ENCODE peak calls at places on chromosomes 2 and 18, in six cellular contexts. One of them, this sample, is unnamed.
A peak's percentile ranks its signal among the peaks of the same experiment; 100 is the strongest.

GRCh38 chr18:35730738-35731370 is 149.3 kb downstream of the GALNT1 start:
- DNase-seq in AG04450: no peak
- DNase-seq in small intestine: no peak
- DNase-seq in RWPE2: no peak
- DNase-seq in IMR-90: peak; percentile 4
- DNase-seq in psoas muscle: no peak
- DNase-seq in this sample: no peak

GRCh38 chr2:157836531-157836930 is 39.6 kb downstream of the ACVR1 start:
- DNase-seq in AG04450: no peak
- DNase-seq in small intestine: peak; percentile 87
- DNase-seq in RWPE2: no peak
- DNase-seq in IMR-90: no peak
- DNase-seq in psoas muscle: no peak
- DNase-seq in this sample: no peak

GRCh38 chr2:146952691-146953090 is 892.1 kb upstream of the ACVR2A start:
- DNase-seq in AG04450: no peak
- DNase-seq in small intestine: no peak
- DNase-seq in RWPE2: no peak
- DNase-seq in IMR-90: no peak
- DNase-seq in psoas muscle: no peak
- DNase-seq in this sample: no peak

GRCh38 chr2:85755122-85756027 is 1.6 kb downstream of the ATOH8 start:
- DNase-seq in AG04450: no peak
- DNase-seq in small intestine: no peak
- DNase-seq in RWPE2: no peak
- DNase-seq in IMR-90: peak; percentile 39
- DNase-seq in psoas muscle: peak; percentile 54
- DNase-seq in this sample: peak; percentile 75

GRCh38 chr2:239605409-239605808 is 204.6 kb upstream of the HDAC4 start:
- DNase-seq in AG04450: no peak
- DNase-seq in small intestine: no peak
- DNase-seq in RWPE2: no peak
- DNase-seq in IMR-90: no peak
- DNase-seq in psoas muscle: no peak
- DNase-seq in this sample: no peak

GRCh38 chr2:31140151-31140550 is 1.9 kb upstream of the GALNT14 start:
- DNase-seq in AG04450: no peak
- DNase-seq in small intestine: no peak
- DNase-seq in RWPE2: no peak
- DNase-seq in IMR-90: no peak
- DNase-seq in psoas muscle: no peak
- DNase-seq in this sample: no peak

GRCh38 chr18:6145645-6146308 is 250.5 kb upstream of the TMEM200C start:
- DNase-seq in AG04450: no peak
- DNase-seq in small intestine: no peak
- DNase-seq in RWPE2: no peak
- DNase-seq in IMR-90: no peak
- DNase-seq in psoas muscle: no peak
- DNase-seq in this sample: no peak

GRCh38 chr2:14633031-14633430 is 514 bp downstream of the LRATD1 start:
- DNase-seq in AG04450: no peak
- DNase-seq in small intestine: peak; percentile 75
- DNase-seq in RWPE2: no peak
- DNase-seq in IMR-90: no peak
- DNase-seq in psoas muscle: peak; percentile 47
- DNase-seq in this sample: no peak

GRCh38 chr2:221060335-221060734 is 511.8 kb downstream of the EPHA4 start:
- DNase-seq in AG04450: peak; percentile 45
- DNase-seq in small intestine: no peak
- DNase-seq in RWPE2: no peak
- DNase-seq in IMR-90: peak; percentile 78
- DNase-seq in psoas muscle: no peak
- DNase-seq in this sample: peak; percentile 21

GRCh38 chr2:44250376-44250775 is 24.9 kb upstream of the SLC3A1 start:
- DNase-seq in AG04450: no peak
- DNase-seq in small intestine: no peak
- DNase-seq in RWPE2: no peak
- DNase-seq in IMR-90: no peak
- DNase-seq in psoas muscle: no peak
- DNase-seq in this sample: no peak

GRCh38 chr18:62529597-62529996 is 6.8 kb downstream of the ZCCHC2 start:
- DNase-seq in AG04450: no peak
- DNase-seq in small intestine: no peak
- DNase-seq in RWPE2: no peak
- DNase-seq in IMR-90: no peak
- DNase-seq in psoas muscle: no peak
- DNase-seq in this sample: no peak
- H3K9me3 ChIP-seq in AG04450: no peaks in the 10 kb centered on the region
- H3K9me3 ChIP-seq in small intestine: no peaks in the 10 kb centered on the region
- H3K9me3 ChIP-seq in RWPE2: no peaks in the 10 kb centered on the region
- H3K9me3 ChIP-seq in IMR-90: no peaks in the 10 kb centered on the region
- H3K9me3 ChIP-seq in psoas muscle: no peaks in the 10 kb centered on the region
- H3K9me3 ChIP-seq in this sample: no peaks in the 10 kb centered on the region

GRCh38 chr18:76886112-76886511 is 63.8 kb downstream of the ZNF236 start:
- DNase-seq in AG04450: no peak
- DNase-seq in small intestine: no peak
- DNase-seq in RWPE2: no peak
- DNase-seq in IMR-90: no peak
- DNase-seq in psoas muscle: no peak
- DNase-seq in this sample: no peak

GRCh38 chr18:76894947-76895346 is 72.6 kb downstream of the ZNF236 start:
- DNase-seq in AG04450: no peak
- DNase-seq in small intestine: no peak
- DNase-seq in RWPE2: no peak
- DNase-seq in IMR-90: no peak
- DNase-seq in psoas muscle: no peak
- DNase-seq in this sample: no peak

GRCh38 chr18:76885011-76885410 is 62.7 kb downstream of the ZNF236 start:
- DNase-seq in AG04450: no peak
- DNase-seq in small intestine: no peak
- DNase-seq in RWPE2: no peak
- DNase-seq in IMR-90: no peak
- DNase-seq in psoas muscle: no peak
- DNase-seq in this sample: no peak

GRCh38 chr18:76892832-76893231 is 70.5 kb downstream of the ZNF236 start:
- DNase-seq in AG04450: no peak
- DNase-seq in small intestine: no peak
- DNase-seq in RWPE2: no peak
- DNase-seq in IMR-90: no peak
- DNase-seq in psoas muscle: no peak
- DNase-seq in this sample: no peak

DNA sequence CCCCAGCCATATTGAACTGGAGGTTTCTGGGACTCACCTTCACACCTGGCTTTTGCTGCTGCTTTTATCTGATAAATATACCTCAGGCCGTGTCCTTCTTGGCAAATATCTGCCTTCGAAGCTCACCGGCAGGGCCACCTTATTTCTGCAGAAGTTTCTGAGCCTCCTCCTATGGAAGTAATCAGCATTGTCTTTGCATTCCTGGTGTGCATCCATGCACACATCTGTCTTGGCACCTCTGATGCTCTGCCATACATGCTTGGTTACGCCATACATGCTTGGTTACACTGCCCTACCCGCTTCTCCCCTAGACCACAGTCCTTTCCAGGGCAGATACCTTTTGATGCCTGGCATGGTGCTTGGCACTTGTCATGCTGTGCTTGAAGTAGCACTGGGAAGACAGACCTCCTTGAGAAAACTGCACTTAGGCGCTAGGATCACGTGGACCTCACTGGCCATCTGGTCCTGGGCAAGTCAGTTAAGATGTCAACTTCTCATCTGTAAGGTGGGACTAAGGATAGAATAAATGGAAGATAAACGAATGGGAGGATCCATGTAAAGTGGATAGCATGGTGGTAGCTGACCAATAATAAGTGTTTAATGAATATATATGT is 66.8 kb downstream of the ZNF236 start:
- DNase-seq in AG04450: no peak
- DNase-seq in small intestine: no peak
- DNase-seq in RWPE2: no peak
- DNase-seq in IMR-90: no peak
- DNase-seq in psoas muscle: no peak
- DNase-seq in this sample: no peak
- H3K27me3 ChIP-seq in AG04450: no peaks in the 10 kb centered on the region
- H3K27me3 ChIP-seq in small intestine: no peaks in the 10 kb centered on the region
- H3K27me3 ChIP-seq in RWPE2: no peaks in the 10 kb centered on the region
- H3K27me3 ChIP-seq in IMR-90: no peaks in the 10 kb centered on the region
- H3K27me3 ChIP-seq in psoas muscle: no peaks in the 10 kb centered on the region
- H3K27me3 ChIP-seq in this sample: no peaks in the 10 kb centered on the region

DNA sequence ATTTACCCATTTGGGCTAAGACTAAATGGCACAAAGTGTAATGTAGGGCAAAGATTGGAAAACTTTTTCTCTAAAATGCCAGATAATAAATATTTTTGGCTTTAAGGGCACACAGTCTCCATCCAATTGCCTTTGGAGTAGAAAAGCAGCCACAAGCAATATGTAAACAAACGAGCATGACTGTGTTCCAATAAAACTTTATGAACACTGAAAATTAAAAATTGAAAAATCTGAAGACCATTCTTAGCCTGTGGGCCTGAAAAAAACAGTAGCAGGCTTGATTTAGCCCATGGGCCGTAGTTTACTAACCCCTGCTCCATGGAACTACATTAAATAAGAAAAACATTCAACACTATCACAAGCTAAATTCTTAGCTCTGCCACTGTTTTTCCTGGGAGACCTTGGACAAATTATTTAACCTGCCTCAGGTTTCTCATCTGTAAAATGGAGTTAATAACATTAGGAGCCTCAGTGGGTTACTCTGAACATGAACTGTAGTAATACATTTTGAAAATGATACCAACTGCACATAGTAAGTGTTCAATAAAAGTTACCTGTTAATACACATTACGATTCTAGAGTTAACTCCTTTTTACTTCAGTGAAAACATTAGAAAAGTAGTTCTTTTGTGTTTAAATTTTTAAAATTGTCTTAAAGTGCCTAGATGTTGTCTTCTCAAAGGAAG is 1.3 kb downstream of the IFIH1 start:
- DNase-seq in AG04450: no peak
- DNase-seq in small intestine: no peak
- DNase-seq in RWPE2: no peak
- DNase-seq in IMR-90: no peak
- DNase-seq in psoas muscle: no peak
- DNase-seq in this sample: no peak
- H3K4me3 ChIP-seq in AG04450: peak overlapping the region; percentile 74
- H3K4me3 ChIP-seq in small intestine: peak overlapping the region; percentile 90
- H3K4me3 ChIP-seq in RWPE2: peak overlapping the region; percentile 78
- H3K4me3 ChIP-seq in IMR-90: no peak overlapping the region
- H3K4me3 ChIP-seq in psoas muscle: peak overlapping the region; percentile 79
- H3K4me3 ChIP-seq in this sample: peak overlapping the region; percentile 63

DNA sequence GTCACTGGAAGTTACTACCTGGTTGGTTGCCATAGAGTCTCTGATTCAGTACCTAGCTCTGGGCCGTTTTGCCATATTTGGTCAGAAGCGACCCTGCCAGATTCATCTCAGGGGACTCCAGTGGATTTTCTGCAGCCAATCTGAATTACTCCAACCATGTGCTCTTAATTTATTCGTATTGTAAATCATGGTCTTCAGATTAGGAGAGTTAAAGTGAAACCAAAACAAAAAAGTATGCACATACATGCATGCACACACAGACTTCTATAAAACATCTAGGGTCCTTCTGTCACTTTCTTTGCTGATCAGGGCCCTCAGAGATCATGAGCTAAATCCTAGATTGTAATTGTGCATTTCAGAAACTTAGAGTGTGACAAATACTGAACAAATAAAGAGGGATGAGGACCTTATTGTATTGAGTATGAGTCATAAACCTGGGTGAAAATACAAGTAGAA is 317.4 kb upstream of the UBE2E3 start:
- DNase-seq in AG04450: no peak
- DNase-seq in small intestine: no peak
- DNase-seq in RWPE2: no peak
- DNase-seq in IMR-90: no peak
- DNase-seq in psoas muscle: no peak
- DNase-seq in this sample: no peak
- H3K9me3 ChIP-seq in AG04450: no peaks in the 10 kb centered on the region
- H3K9me3 ChIP-seq in small intestine: no peaks in the 10 kb centered on the region
- H3K9me3 ChIP-seq in RWPE2: no peaks in the 10 kb centered on the region
- H3K9me3 ChIP-seq in IMR-90: no peaks in the 10 kb centered on the region
- H3K9me3 ChIP-seq in psoas muscle: no peaks in the 10 kb centered on the region
- H3K9me3 ChIP-seq in this sample: no peaks in the 10 kb centered on the region